ENCODE peak calls at places on chromosomes 5 and 9, in eight cellular contexts. W, R, P, X, G, E, D and U are unnamed samples.
A peak's percentile ranks its signal among the peaks of the same experiment; 100 is the strongest.

GRCh38 chr5:107719207-107719606 is 48.5 kb upstream of the EFNA5 start:
- DNase-seq in W (no peak), R (no peak), P (no peak), X (no peak), G (no peak), E (no peak), D (no peak), U (no peak)

GRCh38 chr5:173913686-173914321 is 25.7 kb downstream of the CPEB4 start:
- DNase-seq in W (no peak), R (no peak), P (no peak), X (no peak), G (no peak), E (no peak), D (no peak), U (no peak)

GRCh38 chr5:12385095-12385494 is 480.8 kb upstream of the CTNND2 start:
- DNase-seq in W (no peak), R (no peak), P (no peak), X (no peak), G (no peak), E (no peak), D (no peak), U (no peak)

GRCh38 chr5:108858959-108859358 is 111.3 kb downstream of the FER start:
- DNase-seq in W (no peak), R (no peak), P (no peak), X (peak; percentile 58), G (peak; percentile 62), E (no peak), D (no peak), U (no peak)

GRCh38 chr9:131672451-131672850 is 67.4 kb downstream of the RAPGEF1 start:
- DNase-seq in W (no peak), R (no peak), P (no peak), X (no peak), G (no peak), E (no peak), D (no peak), U (no peak)

GRCh38 chr5:90338712-90339372 is 70.7 kb downstream of the CETN3 start:
- DNase-seq in W (no peak), R (no peak), P (no peak), X (peak; percentile 26), G (no peak), E (no peak), D (no peak), U (no peak)

GRCh38 chr5:136001531-136001930 is 27.3 kb upstream of the TGFBI start:
- DNase-seq in W (no peak), R (no peak), P (no peak), X (no peak), G (peak; percentile 77), E (no peak), D (no peak), U (no peak)

GRCh38 chr9:79028101-79028500 is 543.7 kb upstream of the TLE4 start:
- DNase-seq in W (peak; percentile 55), R (no peak), P (no peak), X (no peak), G (peak; percentile 62), E (no peak), D (no peak), U (no peak)

GRCh38 chr5:60102961-60103683 is 209.6 kb upstream of the PDE4D start:
- DNase-seq in W (peak; percentile 74), R (no peak), P (no peak), X (no peak), G (peak; percentile 77), E (no peak), D (no peak), U (no peak)

GRCh38 chr9:134411451-134412297 is 85.4 kb downstream of the RXRA start:
- DNase-seq in W (no peak), R (peak; percentile 69), P (no peak), X (no peak), G (no peak), E (no peak), D (no peak), U (no peak)

GRCh38 chr5:77631166-77631582 is 7.3 kb downstream of the OTP start:
- DNase-seq in W (no peak), R (no peak), P (no peak), X (peak; percentile 81), G (no peak), E (no peak), D (no peak), U (no peak)

GRCh38 chr5:56819027-56819881 is 3.9 kb downstream of the MAP3K1 start:
- DNase-seq in W (no peak), R (no peak), P (no peak), X (no peak), G (peak; percentile 17), E (no peak), D (no peak), U (no peak)

GRCh38 chr5:143229896-143230675 is 173.4 kb downstream of the NR3C1 start:
- DNase-seq in W (peak; percentile 63), R (no peak), P (no peak), X (peak; percentile 79), G (no peak), E (peak; percentile 39), D (no peak), U (no peak)

GRCh38 chr9:112921549-112921948 is 30.9 kb upstream of the SLC46A2 start:
- DNase-seq in W (peak; percentile 44), R (no peak), P (no peak), X (no peak), G (peak; percentile 73), E (no peak), D (peak; percentile 23), U (no peak)

GRCh38 chr5:139845846-139846681 is 50.5 kb downstream of the PSD2 start:
- DNase-seq in W (no peak), R (no peak), P (no peak), X (no peak), G (no peak), E (no peak), D (no peak), U (no peak)

GRCh38 chr5:52139888-52140580 is 647.7 kb upstream of the ITGA1 start:
- DNase-seq in W (no peak), R (no peak), P (peak; percentile 65), X (no peak), G (no peak), E (no peak), D (no peak), U (no peak)

GRCh38 chr5:55650391-55650790 is 61.7 kb downstream of the SLC38A9 start:
- DNase-seq in W (peak; percentile 56), R (no peak), P (no peak), X (no peak), G (peak; percentile 90), E (no peak), D (no peak), U (no peak)

GRCh38 chr9:107141967-107142366 is 141.1 kb upstream of the RAD23B start:
- DNase-seq in W (peak; percentile 15), R (no peak), P (no peak), X (no peak), G (peak; percentile 43), E (no peak), D (no peak), U (no peak)

GRCh38 chr9:91751922-91752321 is 198.1 kb downstream of the ROR2 start:
- DNase-seq in W (peak; percentile 35), R (no peak), P (no peak), X (no peak), G (peak; percentile 85), E (no peak), D (no peak), U (no peak)

GRCh38 chr9:1050125-1050895 is at the start of gene DMRT2:
- DNase-seq in W (peak; percentile 59), R (peak; percentile 88), P (peak; percentile 47), X (peak; percentile 75), G (peak; percentile 43), E (peak; percentile 47), D (peak; percentile 91), U (peak; percentile 63)

GRCh38 chr5:145936401-145937131 is at the start of gene SH3RF2:
- DNase-seq in W (peak; percentile 96), R (peak; percentile 30), P (no peak), X (peak; percentile 22), G (peak; percentile 82), E (peak; percentile 30), D (peak; percentile 49), U (peak; percentile 13)

GRCh38 chr5:179485845-179486575 is 64.3 kb upstream of the RUFY1 start:
- DNase-seq in W (no peak), R (no peak), P (no peak), X (no peak), G (no peak), E (no peak), D (no peak), U (no peak)

GRCh38 chr9:107425110-107426025 is 64.2 kb downstream of the KLF4 start:
- DNase-seq in W (peak; percentile 84), R (peak; percentile 82), P (no peak), X (peak; percentile 78), G (peak; percentile 49), E (peak; percentile 69), D (peak; percentile 81), U (no peak)

GRCh38 chr5:92544042-92544441 is 1037.0 kb downstream of the NR2F1-AS1 start:
- DNase-seq in W (peak; percentile 70), R (no peak), P (no peak), X (no peak), G (peak; percentile 52), E (no peak), D (no peak), U (no peak)

GRCh38 chr5:61332369-61332745 is 299 bp downstream of the ZSWIM6 start:
- DNase-seq in W (no peak), R (peak; percentile 37), P (peak; percentile 44), X (peak; percentile 52), G (no peak), E (no peak), D (no peak), U (no peak)

GRCh38 chr5:113122053-113122452 is 145.5 kb downstream of the DCP2 start:
- DNase-seq in W (no peak), R (peak; percentile 41), P (no peak), X (no peak), G (peak; percentile 25), E (no peak), D (no peak), U (peak; percentile 35)

GRCh38 chr9:126720661-126721530 is 83.9 kb upstream of the ZBTB43 start:
- DNase-seq in W (no peak), R (no peak), P (no peak), X (no peak), G (no peak), E (peak; percentile 48), D (no peak), U (no peak)

GRCh38 chr5:134079748-134080581 is 34.5 kb upstream of the TCF7 start:
- DNase-seq in W (no peak), R (no peak), P (no peak), X (no peak), G (no peak), E (peak; percentile 70), D (no peak), U (no peak)

GRCh38 chr5:66828551-66829421 is 232.6 kb downstream of the MAST4 start:
- DNase-seq in W (peak; percentile 87), R (peak; percentile 66), P (peak; percentile 64), X (no peak), G (peak; percentile 83), E (peak; percentile 61), D (peak; percentile 65), U (no peak)

GRCh38 chr9:95511952-95512750 is 4.6 kb downstream of the PTCH1 start:
- DNase-seq in W (peak; percentile 36), R (no peak), P (no peak), X (no peak), G (peak; percentile 18), E (peak; percentile 30), D (peak; percentile 35), U (no peak)

GRCh38 chr9:89658931-89659330 is 54.1 kb downstream of the GADD45G start:
- DNase-seq in W (no peak), R (no peak), P (no peak), X (no peak), G (no peak), E (no peak), D (no peak), U (no peak)

GRCh38 chr9:29006603-29007002 is 1433.3 kb upstream of the C9orf72 start:
- DNase-seq in W (no peak), R (no peak), P (no peak), X (no peak), G (no peak), E (no peak), D (no peak), U (no peak)

GRCh38 chr9:133252301-133252776 is 22.7 kb downstream of the ABO start:
- DNase-seq in W (no peak), R (no peak), P (no peak), X (peak; percentile 24), G (no peak), E (no peak), D (no peak), U (no peak)

GRCh38 chr5:56270058-56270457 is 36.9 kb upstream of the ANKRD55 start:
- DNase-seq in W (no peak), R (no peak), P (no peak), X (no peak), G (no peak), E (no peak), D (no peak), U (no peak)